ENCODE peak calls at places on chromosomes 3 and 15, in ten cellular contexts. I, L, F, U, R, B, W, H, N and Z are unnamed samples. For H3K27me3, the result is how much of the 10 kb centered on the place peaks cover.

GRCh38 chr3:117671707-117672318 is 962.2 kb downstream of the TUSC7 start:
- DNase-seq in I (no peak), L (no peak), F (no peak), U (peak), R (no peak), B (peak), W (no peak), H (no peak), N (no peak), Z (no peak)

GRCh38 chr3:13484861-13485590 is 4.9 kb downstream of the HDAC11 start:
- DNase-seq in I (peak), L (peak), F (peak), U (peak), R (no peak), B (peak), W (peak), H (peak), N (peak), Z (no peak)

GRCh38 chr3:148232409-148232808 is 465.3 kb upstream of the AGTR1 start:
- DNase-seq in I (no peak), L (no peak), F (no peak), U (no peak), R (no peak), B (no peak), W (no peak), H (no peak), N (no peak), Z (no peak)

GRCh38 chr3:147620906-147621305 is 211.7 kb downstream of the ZIC1 start:
- DNase-seq in I (no peak), L (no peak), F (no peak), U (no peak), R (no peak), B (no peak), W (no peak), H (no peak), N (no peak), Z (no peak)

GRCh38 chr3:94967196-94967595 is 904.3 kb downstream of the NSUN3 start:
- DNase-seq in I (no peak), L (no peak), F (no peak), U (no peak), R (no peak), B (no peak), W (no peak), H (no peak), N (no peak), Z (no peak)

GRCh38 chr3:13651775-13652428 is 103.0 kb downstream of the FBLN2 start:
- DNase-seq in I (no peak), L (no peak), F (no peak), U (no peak), R (no peak), B (no peak), W (no peak), H (no peak), N (no peak), Z (no peak)

GRCh38 chr3:5029715-5030114 is 50.5 kb downstream of the BHLHE40 start:
- DNase-seq in I (no peak), L (no peak), F (no peak), U (no peak), R (no peak), B (no peak), W (no peak), H (no peak), N (no peak), Z (no peak)

GRCh38 chr3:58989173-58989572 is 60.7 kb downstream of the CFAP20DC start:
- DNase-seq in I (no peak), L (no peak), F (no peak), U (no peak), R (no peak), B (no peak), W (no peak), H (no peak), N (no peak), Z (no peak)

GRCh38 chr15:100627789-100628395 is 25.5 kb downstream of the ASB7 start:
- DNase-seq in I (peak), L (peak), F (peak), U (peak), R (peak), B (peak), W (peak), H (no peak), N (no peak), Z (no peak)

GRCh38 chr3:113104746-113105479 is 106.4 kb upstream of the BOC start:
- DNase-seq in I (no peak), L (no peak), F (no peak), U (no peak), R (no peak), B (peak), W (no peak), H (no peak), N (no peak), Z (no peak)

GRCh38 chr3:32958509-32958908 is 7.1 kb downstream of the CCR4 start:
- DNase-seq in I (no peak), L (no peak), F (no peak), U (no peak), R (no peak), B (no peak), W (peak), H (no peak), N (no peak), Z (no peak)

GRCh38 chr3:31011383-31011782 is 116.9 kb upstream of the GADL1 start:
- DNase-seq in I (no peak), L (no peak), F (no peak), U (no peak), R (no peak), B (no peak), W (no peak), H (no peak), N (no peak), Z (no peak)

GRCh38 chr3:31014317-31015040 is 120.0 kb upstream of the GADL1 start:
- DNase-seq in I (no peak), L (no peak), F (no peak), U (no peak), R (no peak), B (no peak), W (no peak), H (no peak), N (no peak), Z (no peak)

GRCh38 chr3:31010491-31010890 is 116.0 kb upstream of the GADL1 start:
- DNase-seq in I (no peak), L (no peak), F (no peak), U (no peak), R (no peak), B (no peak), W (no peak), H (no peak), N (no peak), Z (no peak)

GRCh38 chr3:31013843-31014242 is 119.4 kb upstream of the GADL1 start:
- DNase-seq in I (no peak), L (no peak), F (no peak), U (no peak), R (no peak), B (no peak), W (no peak), H (no peak), N (no peak), Z (no peak)

DNA sequence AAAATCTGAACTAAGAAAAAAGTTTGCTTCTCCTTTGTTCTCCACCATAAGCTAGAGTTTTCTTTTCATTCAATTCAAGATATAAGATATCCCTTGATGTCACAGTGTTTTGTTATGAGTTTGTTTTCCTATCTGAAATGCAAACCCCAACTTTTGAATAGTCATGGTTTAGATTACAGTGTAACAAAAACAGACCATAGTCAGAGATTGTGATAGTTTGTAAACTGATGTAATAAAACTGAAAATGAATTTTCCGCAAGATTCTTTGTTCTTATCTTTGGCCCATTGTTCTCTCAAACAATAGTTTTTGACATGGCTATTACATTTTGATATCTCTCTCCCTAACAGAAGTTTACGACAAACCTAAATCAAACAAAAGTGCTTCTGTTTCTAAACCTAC is 121.7 kb upstream of the GADL1 start:
- DNase-seq in I (no peak), L (no peak), F (no peak), U (no peak), R (no peak), B (no peak), W (no peak), H (no peak), N (no peak), Z (no peak)
- H3K27me3 ChIP-seq in I (under half), L (under half), F (under half), U (under half), R (under half), B (under half), W (under half), H (under half), N (under half), Z (under half)

GRCh38 chr3:11575964-11576363 is 67.8 kb downstream of the VGLL4 start:
- DNase-seq in I (no peak), L (no peak), F (no peak), U (no peak), R (peak), B (no peak), W (no peak), H (no peak), N (no peak), Z (no peak)
- TF ChIP-seq POLR2A in I (no peak), L (no peak), F (no peak), U (no peak), R (no peak), B (no peak), W (no peak), H (no peak), N (no peak), Z (no peak)

GRCh38 chr3:70064194-70064787 is 64.8 kb downstream of the SAMMSON start:
- DNase-seq in I (peak), L (no peak), F (no peak), U (peak), R (peak), B (no peak), W (peak), H (no peak), N (no peak), Z (no peak)

GRCh38 chr3:70071138-70071537 is 71.6 kb downstream of the SAMMSON start:
- DNase-seq in I (no peak), L (no peak), F (no peak), U (no peak), R (no peak), B (no peak), W (no peak), H (no peak), N (no peak), Z (no peak)

GRCh38 chr3:70065666-70066253 is 66.2 kb downstream of the SAMMSON start:
- DNase-seq in I (no peak), L (no peak), F (no peak), U (no peak), R (no peak), B (no peak), W (no peak), H (no peak), N (no peak), Z (no peak)

GRCh38 chr3:70069557-70069956 is 70.0 kb downstream of the SAMMSON start:
- DNase-seq in I (no peak), L (no peak), F (no peak), U (no peak), R (no peak), B (no peak), W (no peak), H (no peak), N (no peak), Z (no peak)

DNA sequence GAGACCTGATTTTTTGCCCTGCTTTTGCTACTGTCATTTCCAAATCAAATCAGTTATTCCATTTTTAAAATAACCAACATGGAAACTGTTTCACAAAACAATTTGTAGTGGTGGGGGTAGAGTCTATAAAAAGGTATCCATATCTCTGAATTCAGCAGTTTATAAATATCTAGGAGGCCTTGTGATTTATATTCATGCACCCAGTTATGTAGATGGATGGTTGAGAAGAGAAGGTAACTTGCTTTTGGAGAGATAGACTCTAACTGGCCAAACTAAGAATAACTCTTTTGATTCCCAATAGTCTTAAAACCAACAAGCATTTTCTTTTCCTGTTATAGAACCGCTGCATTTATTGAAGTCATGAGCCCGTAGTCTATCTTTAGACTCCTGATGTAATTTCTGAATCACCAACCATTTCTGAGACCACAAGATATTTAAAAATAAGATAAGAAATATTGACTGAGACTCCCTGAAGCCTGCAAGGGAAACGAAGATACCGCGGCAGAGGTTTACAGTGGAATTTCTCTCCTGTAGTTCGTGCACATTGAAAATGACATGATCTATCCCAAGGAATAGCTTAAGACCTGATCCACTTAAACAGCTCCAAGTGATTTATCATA is 68.4 kb downstream of the SAMMSON start:
- DNase-seq in I (no peak), L (no peak), F (no peak), U (no peak), R (no peak), B (no peak), W (no peak), H (no peak), N (no peak), Z (no peak)
- H3K27me3 ChIP-seq in I (under half), L (under half), F (under half), U (under half), R (under half), B (under half), W (under half), H (under half), N (under half), Z (under half)

GRCh38 chr15:99504823-99505551 is 60.8 kb upstream of the MEF2A start:
- DNase-seq in I (peak), L (no peak), F (no peak), U (no peak), R (no peak), B (no peak), W (peak), H (no peak), N (no peak), Z (no peak)
- TF ChIP-seq POLR2A in I (no peak), L (no peak), F (no peak), U (no peak), R (no peak), B (no peak), W (no peak), H (no peak), N (no peak), Z (no peak)

GRCh38 chr15:82646250-82647044 is 716 bp downstream of the CPEB1 start:
- DNase-seq in I (no peak), L (peak), F (no peak), U (peak), R (peak), B (no peak), W (no peak), H (no peak), N (no peak), Z (no peak)
- H3K27me3 ChIP-seq in I (under half), L (under half), F (under half), U (under half), R (under half), B (under half), W (under half), H (under half), N (under half), Z (half or more)

DNA sequence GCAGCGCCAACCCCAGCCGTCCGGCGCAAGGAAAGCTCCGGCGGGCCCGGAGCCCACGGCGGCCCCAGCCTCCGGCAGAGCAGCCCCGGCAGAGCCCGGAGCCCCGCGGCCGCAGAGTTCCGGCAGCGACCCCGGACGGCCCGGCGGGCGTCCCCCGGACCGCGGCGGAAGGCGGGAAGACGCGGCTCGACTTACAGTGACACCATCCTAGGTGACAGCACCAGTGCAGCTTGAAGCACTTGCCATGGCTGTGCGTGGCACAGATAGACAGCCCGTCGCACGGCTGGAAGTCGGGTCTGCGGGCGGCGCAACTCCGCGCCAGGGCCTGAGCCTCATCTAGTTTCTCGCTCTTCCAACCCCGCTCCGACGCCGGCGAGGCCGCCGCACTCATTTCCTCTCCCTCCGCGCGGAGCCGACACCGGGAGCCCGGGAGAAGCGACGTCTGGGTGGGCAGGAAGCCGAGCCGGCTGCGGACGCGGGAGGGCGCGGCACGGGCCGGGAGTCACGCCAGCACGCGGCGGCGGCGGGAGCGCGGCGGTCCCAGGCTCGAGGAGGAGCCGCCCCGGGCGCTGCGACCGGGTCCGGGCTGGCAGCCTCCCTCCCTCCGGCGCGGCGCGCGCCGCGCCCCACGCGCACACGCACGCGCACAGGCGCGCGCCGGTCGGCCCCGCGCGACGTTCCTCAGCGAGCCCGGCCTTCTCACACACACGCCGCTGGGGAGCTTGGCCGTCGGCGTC is at the start of gene C3orf70:
- DNase-seq in I (peak), L (peak), F (no peak), U (peak), R (peak), B (peak), W (no peak), H (peak), N (peak), Z (no peak)
- TF ChIP-seq POLR2A in I (no peak), L (peak), F (no peak), U (no peak), R (peak), B (no peak), W (no peak), H (no peak), N (no peak), Z (peak)

DNA sequence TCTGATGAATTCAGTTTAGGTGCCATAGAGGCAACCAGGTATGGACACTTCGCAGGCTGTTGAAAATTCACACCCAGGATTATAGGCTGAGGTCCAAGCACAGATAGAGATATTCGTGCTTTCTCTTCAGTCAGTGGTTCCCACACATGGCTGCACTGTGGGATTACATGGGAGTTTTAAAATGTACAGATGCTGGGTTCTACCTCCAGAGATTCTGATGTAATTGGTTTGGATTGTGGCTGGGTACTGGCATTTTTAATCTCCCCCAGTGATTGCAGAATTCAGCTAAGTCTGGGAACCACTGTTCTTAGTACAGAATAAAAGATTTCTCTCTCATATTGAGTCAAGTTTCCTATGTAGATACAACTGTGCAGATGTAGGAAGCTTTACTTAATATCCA is 91.6 kb downstream of the FOXB1 start:
- DNase-seq in I (no peak), L (no peak), F (no peak), U (no peak), R (no peak), B (no peak), W (no peak), H (no peak), N (no peak), Z (no peak)
- H3K27me3 ChIP-seq in I (under half), L (under half), F (under half), U (under half), R (under half), B (under half), W (under half), H (under half), N (under half), Z (under half)

GRCh38 chr3:188153949-188154757 is at the start of gene LPP:
- DNase-seq in I (peak), L (peak), F (no peak), U (peak), R (peak), B (peak), W (peak), H (peak), N (peak), Z (peak)
- TF ChIP-seq POLR2A in I (peak), L (no peak), F (no peak), U (no peak), R (peak), B (no peak), W (no peak), H (peak), N (no peak), Z (peak)